ENCODE peak calls at places on chromosomes 7 and 10, in five cellular contexts. U is AG09309, H is stomach, X is prostate gland, S is cardiac fibroblast. J is an unnamed sample.

GRCh38 chr7:128783143-128783799 is 7.7 kb upstream of the OPN1SW start:
- DNase-seq in U (peak; percentile 43), X (peak; percentile 25), H (peak; percentile 56), S (peak; percentile 93), J (peak; percentile 68)

GRCh38 chr10:100670828-100671479 is 74.4 kb upstream of the PAX2 start:
- DNase-seq in X (no peak), H (peak; percentile 28), S (no peak), U (no peak), J (no peak)

GRCh38 chr7:123492485-123492884 is 41.9 kb downstream of the IQUB start:
- DNase-seq in U (no peak), H (no peak), S (peak; percentile 46), X (no peak), J (no peak)

GRCh38 chr7:38335123-38335489 is 61.7 kb upstream of the TARP start:
- DNase-seq in X (no peak), S (no peak), U (no peak), H (no peak), J (no peak)

GRCh38 chr7:27199820-27200760 is at the start of gene HOXA13:
- DNase-seq in S (no peak), U (no peak), H (no peak), X (peak; percentile 91), J (no peak)

GRCh38 chr10:79176949-79177602 is 108.3 kb downstream of the ZMIZ1 start:
- DNase-seq in X (no peak), S (no peak), H (no peak), U (no peak), J (no peak)

GRCh38 chr7:32479574-32480200 is 10.5 kb downstream of the LSM5 start:
- DNase-seq in X (no peak), U (no peak), S (peak; percentile 77), H (no peak), J (peak; percentile 52)

GRCh38 chr10:121270906-121271305 is 327.3 kb downstream of the FGFR2 start:
- DNase-seq in X (no peak), S (no peak), U (no peak), H (no peak), J (no peak)

GRCh38 chr7:24601600-24601999 is 28.3 kb downstream of the PALS2 start:
- DNase-seq in S (peak; percentile 23), U (no peak), X (no peak), H (no peak), J (no peak)

GRCh38 chr7:47573758-47574472 is 8.0 kb downstream of the TNS3 start:
- DNase-seq in U (peak; percentile 92), S (peak; percentile 73), X (no peak), H (peak; percentile 71), J (peak; percentile 90)

GRCh38 chr10:104735036-104735435 is 93.9 kb downstream of the SORCS3 start:
- DNase-seq in U (no peak), H (no peak), S (no peak), X (no peak), J (no peak)

GRCh38 chr7:106057962-106058901 is 53.9 kb downstream of the SYPL1 start:
- DNase-seq in X (peak; percentile 98), H (peak; percentile 94), U (no peak), S (no peak), J (no peak)

GRCh38 chr7:93935112-93935511 is 13.6 kb downstream of the GNG11 start:
- DNase-seq in U (no peak), H (no peak), S (peak; percentile 58), X (no peak), J (no peak)

GRCh38 chr7:116861717-116862116 is 670 bp upstream of the CAPZA2 start:
- DNase-seq in X (no peak), U (no peak), S (no peak), H (no peak), J (no peak)

GRCh38 chr10:104895541-104895940 is 254.5 kb downstream of the SORCS3 start:
- DNase-seq in S (no peak), U (no peak), X (no peak), H (no peak), J (no peak)

GRCh38 chr10:11425288-11425595 is 186.2 kb downstream of the USP6NL start:
- DNase-seq in X (no peak), S (no peak), U (no peak), H (no peak), J (no peak)

GRCh38 chr7:136923111-136923510 is 54.7 kb downstream of the CHRM2 start:
- DNase-seq in X (no peak), U (peak; percentile 71), S (peak; percentile 44), H (no peak), J (peak; percentile 9)

GRCh38 chr10:15325243-15326002 is 45.7 kb downstream of the FAM171A1 start:
- DNase-seq in X (no peak), S (peak; percentile 89), U (no peak), H (no peak), J (peak; percentile 64)

GRCh38 chr7:121026577-121027111 is 38.1 kb downstream of the CPED1 start:
- DNase-seq in U (no peak), X (no peak), S (no peak), H (no peak), J (no peak)

GRCh38 chr10:73953665-73954064 is 42.7 kb downstream of the PLAU start:
- DNase-seq in X (no peak), U (peak; percentile 62), H (no peak), S (peak; percentile 50), J (no peak)

GRCh38 chr7:31027161-31027965 is 24.7 kb upstream of the ADCYAP1R1 start:
- DNase-seq in U (no peak), S (no peak), H (no peak), X (no peak), J (no peak)

GRCh38 chr10:72263613-72264241 is 10.0 kb upstream of the DDIT4 start:
- DNase-seq in H (peak; percentile 91), U (no peak), S (peak; percentile 48), X (peak; percentile 86), J (no peak)

GRCh38 chr10:3948843-3949242 is 163.8 kb upstream of the KLF6 start:
- DNase-seq in U (no peak), X (no peak), H (peak; percentile 54), S (peak; percentile 85), J (no peak)

GRCh38 chr10:80529604-80530003 is 8.1 kb upstream of the SH2D4B start:
- DNase-seq in U (no peak), H (no peak), X (no peak), S (no peak), J (no peak)

GRCh38 chr10:132696204-132696603 is 89.7 kb downstream of the NKX6-2 start:
- DNase-seq in U (no peak), X (no peak), H (no peak), S (no peak), J (no peak)

DNA sequence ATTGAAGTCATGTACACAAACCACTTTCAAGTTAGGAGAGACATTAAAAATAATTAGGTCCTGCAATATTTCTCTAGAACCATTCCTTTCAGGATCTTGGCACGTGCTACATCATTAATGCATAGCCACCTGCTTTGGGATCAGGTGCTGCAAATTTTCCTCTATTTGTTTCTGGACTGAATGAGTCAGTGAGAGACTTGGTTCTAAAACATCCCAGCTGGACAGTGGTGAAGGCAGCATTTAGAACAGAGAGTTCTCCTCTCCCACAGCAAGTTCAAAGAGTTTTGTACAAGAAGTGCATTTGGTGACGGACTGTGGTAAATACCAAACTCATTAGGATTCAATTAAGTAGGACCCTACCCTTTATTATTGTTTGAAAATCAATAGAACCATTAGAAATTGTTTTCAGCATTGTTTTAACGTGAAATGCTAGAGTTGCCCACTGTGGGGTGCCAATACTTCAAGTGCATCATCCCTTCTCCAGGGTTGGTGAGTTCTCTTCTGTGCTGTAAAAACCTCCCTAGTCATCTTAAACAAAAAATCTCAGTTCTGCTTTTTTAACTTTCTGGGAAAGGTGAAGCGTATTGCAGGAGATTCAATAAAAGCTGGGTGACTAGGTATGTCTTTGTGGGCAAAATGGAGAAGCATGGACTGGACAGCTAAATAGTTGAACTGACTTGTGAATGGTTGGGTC is 698.9 kb downstream of the SUGCT start:
- DNase-seq in S (peak; percentile 54), X (no peak), U (no peak), H (no peak), J (peak; percentile 20)
- TF ChIP-seq CTCF in S (peak; percentile 33), X (no peak), U (peak; percentile 52), H (no peak), J (peak; percentile 74)

GRCh38 chr10:114862456-114862855 is 40.9 kb downstream of the FHIP2A start:
- DNase-seq in X (no peak), S (no peak), H (no peak), U (no peak), J (no peak)
- TF ChIP-seq CTCF in X (no peak), S (no peak), H (no peak), U (no peak), J (no peak)

DNA sequence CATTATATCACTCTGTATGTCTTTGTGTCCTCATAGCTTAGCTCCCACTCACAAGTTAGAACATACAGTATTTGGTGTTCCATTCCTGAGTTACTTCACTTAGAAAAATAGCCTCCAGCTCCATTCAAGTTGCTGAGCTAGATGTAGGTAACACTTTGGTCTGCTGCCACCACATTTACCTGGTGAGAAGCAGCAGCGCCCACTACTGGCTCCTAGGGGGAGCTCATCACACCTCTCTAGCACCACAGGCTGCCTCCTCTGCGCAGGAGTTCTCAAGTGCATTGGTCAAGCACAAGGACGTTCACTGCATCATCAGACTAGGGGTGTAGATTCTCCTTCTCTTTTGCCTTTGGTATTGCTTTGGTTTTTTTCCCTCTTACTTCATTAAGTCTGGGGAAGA is 530.9 kb upstream of the AUTS2 start:
- DNase-seq in X (peak; percentile 34), S (no peak), U (no peak), H (peak; percentile 33), J (no peak)
- TF ChIP-seq CTCF in X (peak; percentile 43), S (no peak), U (peak; percentile 39), H (peak; percentile 34), J (peak; percentile 22)

DNA sequence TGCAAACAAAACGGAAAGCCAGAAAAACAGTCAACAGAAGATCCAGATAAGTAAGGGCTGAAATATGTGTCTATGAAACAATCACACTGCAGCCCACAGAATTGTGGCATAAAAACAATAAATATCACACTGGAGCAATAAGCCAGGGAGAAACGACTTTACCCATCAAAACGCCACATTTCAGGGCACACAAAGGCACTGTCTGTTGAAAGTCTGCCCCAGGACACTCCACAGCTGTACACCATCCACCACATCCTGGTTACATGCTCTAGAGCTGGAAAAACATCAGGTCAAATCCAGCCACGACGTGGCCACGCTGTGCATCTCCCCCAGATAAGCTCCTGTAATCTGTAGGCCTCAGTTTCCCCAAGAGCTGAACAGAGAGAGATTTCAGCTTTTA is 88.7 kb downstream of the COBL start:
- DNase-seq in S (no peak), U (no peak), H (no peak), X (no peak), J (no peak)
- TF ChIP-seq CTCF in S (no peak), U (no peak), H (no peak), X (no peak), J (no peak)

GRCh38 chr7:75915416-75916156 is 631 bp downstream of the POR start:
- DNase-seq in H (peak; percentile 38), X (peak; percentile 15), S (peak; percentile 32), U (no peak), J (no peak)
- TF ChIP-seq CTCF in H (no peak), X (no peak), S (no peak), U (no peak), J (no peak)

GRCh38 chr10:58517071-58517470 is 4.4 kb downstream of the BICC1 start:
- DNase-seq in U (no peak), H (no peak), S (no peak), X (no peak), J (no peak)
- TF ChIP-seq CTCF in U (no peak), H (no peak), S (no peak), X (no peak), J (peak; percentile 28)

J was measured in HFFc6.